ENCODE peak calls at places on chromosomes 1 and 21, in seven cellular contexts. M is stomach; V is ovary; L is CD4-positive, alpha-beta memory T cell; I is fibroblast of lung; G is pancreas; N is breast epithelium. F is an unnamed sample. For H3K27me3 and H3K9me3, the result is how much of the 10 kb centered on the place peaks cover.

GRCh38 chr1:163296504-163296903 is 25.2 kb upstream of the NUF2 start:
- DNase-seq in I (no peak), V (no peak), N (no peak), L (no peak), G (no peak), M (no peak), F (no peak)

GRCh38 chr1:25748531-25749205 is 51.3 kb upstream of the SELENON start:
- DNase-seq in N (peak), L (no peak), I (peak), M (peak), G (no peak), V (no peak), F (no peak)

GRCh38 chr1:5648410-5649165 is 343.6 kb downstream of the NPHP4 start:
- DNase-seq in V (no peak), G (no peak), I (no peak), M (peak), N (no peak), L (no peak), F (no peak)

GRCh38 chr1:204114606-204115005 is 37.2 kb downstream of the ETNK2 start:
- DNase-seq in N (no peak), V (no peak), G (no peak), M (no peak), I (no peak), L (no peak), F (no peak)

GRCh38 chr1:246284021-246284420 is 223.1 kb downstream of the SMYD3 start:
- DNase-seq in L (no peak), V (no peak), G (no peak), N (no peak), I (peak), M (no peak), F (no peak)

GRCh38 chr1:162003061-162003824 is 20.4 kb downstream of the OLFML2B start:
- DNase-seq in N (peak), V (no peak), L (no peak), G (no peak), I (peak), M (no peak), F (no peak)

GRCh38 chr21:15015622-15016471 is 49.0 kb downstream of the NRIP1 start:
- DNase-seq in I (peak), L (no peak), V (no peak), M (no peak), N (no peak), G (no peak), F (no peak)

GRCh38 chr1:43887748-43888147 is 45.9 kb upstream of the ARTN start:
- DNase-seq in M (no peak), G (no peak), N (no peak), V (no peak), L (no peak), I (peak), F (no peak)

GRCh38 chr1:149936076-149936991 is at the start of gene MTMR11:
- DNase-seq in I (peak), N (peak), L (no peak), V (peak), M (peak), G (no peak), F (no peak)

GRCh38 chr1:151851886-151852285 is 1.6 kb downstream of the THEM5 start:
- DNase-seq in I (no peak), L (no peak), G (no peak), M (no peak), N (no peak), V (no peak), F (no peak)

GRCh38 chr1:4091996-4092395 is 191.9 kb upstream of the C1orf174 start:
- DNase-seq in G (no peak), I (no peak), N (no peak), V (no peak), M (no peak), L (no peak), F (no peak)

GRCh38 chr21:17903029-17903806 is 84.1 kb upstream of the C21orf91 start:
- DNase-seq in L (peak), M (no peak), I (peak), G (no peak), N (no peak), V (no peak), F (no peak)

GRCh38 chr1:85577421-85578320 is 2.9 kb upstream of the CCN1 start:
- DNase-seq in N (peak), M (no peak), L (no peak), V (no peak), G (no peak), I (no peak), F (no peak)

GRCh38 chr1:182644863-182645262 is 39.5 kb downstream of the RGS8 start:
- DNase-seq in M (no peak), G (no peak), L (no peak), I (no peak), N (no peak), V (no peak), F (no peak)

GRCh38 chr1:30807318-30808066 is 49.9 kb upstream of the LAPTM5 start:
- DNase-seq in N (no peak), I (no peak), G (no peak), L (no peak), M (no peak), V (peak), F (no peak)

GRCh38 chr1:192809286-192810252 is 730 bp downstream of the RGS2 start:
- DNase-seq in L (peak), N (no peak), M (peak), V (peak), I (peak), G (no peak), F (peak)

GRCh38 chr1:150186789-150187559 is 37.3 kb downstream of the PLEKHO1 start:
- DNase-seq in L (peak), M (no peak), I (peak), G (no peak), N (no peak), V (no peak), F (no peak)

GRCh38 chr21:46017695-46018094 is 36.1 kb downstream of the COL6A1 start:
- DNase-seq in G (no peak), N (no peak), M (no peak), V (no peak), L (no peak), I (peak), F (no peak)

GRCh38 chr1:14102180-14102579 is 402.2 kb downstream of the PRDM2 start:
- DNase-seq in G (no peak), M (no peak), V (no peak), N (no peak), L (no peak), I (no peak), F (no peak)

GRCh38 chr1:202007703-202008489 is 2.5 kb upstream of the ELF3 start:
- DNase-seq in L (no peak), I (no peak), V (no peak), N (peak), M (peak), G (peak), F (no peak)

GRCh38 chr1:151915066-151915686 is 5.9 kb upstream of the THEM4 start:
- DNase-seq in V (no peak), G (no peak), I (no peak), N (no peak), L (no peak), M (no peak), F (no peak)

GRCh38 chr1:214547747-214548146 is 3.7 kb downstream of the PTPN14 start:
- DNase-seq in I (no peak), L (no peak), M (no peak), V (no peak), N (no peak), G (no peak), F (no peak)

GRCh38 chr1:41138549-41138948 is 103.6 kb downstream of the SCMH1 start:
- DNase-seq in N (no peak), V (no peak), I (no peak), L (no peak), G (no peak), M (no peak), F (no peak)

GRCh38 chr1:4796999-4797375 is 142.6 kb downstream of the AJAP1 start:
- DNase-seq in M (no peak), N (no peak), I (no peak), V (peak), G (no peak), L (no peak), F (no peak)

GRCh38 chr1:206112600-206113301 is 4.4 kb downstream of the AVPR1B start:
- DNase-seq in G (peak), N (no peak), V (no peak), M (peak), L (no peak), I (no peak), F (no peak)

GRCh38 chr1:7227654-7228053 is 442.4 kb downstream of the CAMTA1 start:
- DNase-seq in V (no peak), N (no peak), M (no peak), G (no peak), L (no peak), I (no peak), F (no peak)

GRCh38 chr1:53643061-53643880 is 95.7 kb downstream of the GLIS1 start:
- DNase-seq in V (no peak), G (no peak), M (peak), I (no peak), L (no peak), N (no peak), F (no peak)

GRCh38 chr1:8090241-8090702 is 64.2 kb upstream of the ERRFI1 start:
- DNase-seq in L (no peak), I (peak), N (no peak), G (no peak), M (no peak), V (no peak), F (no peak)

GRCh38 chr21:44366586-44367211 is 13.3 kb downstream of the TRPM2 start:
- DNase-seq in V (no peak), I (no peak), N (no peak), G (peak), M (no peak), L (no peak), F (no peak)

GRCh38 chr1:89759036-89759435 is 61.8 kb upstream of the LRRC8D start:
- DNase-seq in G (no peak), N (no peak), V (no peak), L (no peak), M (no peak), I (peak), F (no peak)

GRCh38 chr1:36829951-36830350 is 204.4 kb downstream of the GRIK3 start:
- DNase-seq in M (no peak), N (no peak), V (no peak), L (no peak), G (no peak), I (no peak), F (no peak)

GRCh38 chr1:1075148-1075935 is 1.2 kb upstream of the RNF223 start:
- DNase-seq in V (no peak), I (no peak), L (no peak), N (no peak), G (peak), M (no peak), F (no peak)

GRCh38 chr1:1602941-1603506 is 3.1 kb upstream of the FNDC10 start:
- DNase-seq in L (no peak), V (no peak), I (no peak), G (no peak), M (no peak), N (no peak), F (no peak)

GRCh38 chr1:160131803-160132565 is 16.4 kb downstream of the ATP1A2 start:
- DNase-seq in G (no peak), I (no peak), N (no peak), M (peak), L (no peak), V (no peak), F (no peak)

GRCh38 chr1:87151500-87152421 is 176.9 kb upstream of the LMO4 start:
- DNase-seq in I (peak), G (peak), V (peak), M (peak), L (no peak), N (no peak), F (no peak)

GRCh38 chr1:172887162-172887561 is 163.6 kb downstream of the TNFSF18 start:
- DNase-seq in V (no peak), L (no peak), I (no peak), M (no peak), N (no peak), G (no peak), F (no peak)

GRCh38 chr1:247287460-247287859 is 31.6 kb downstream of the VN1R5 start:
- DNase-seq in N (no peak), L (no peak), V (no peak), M (no peak), I (no peak), G (no peak), F (no peak)

GRCh38 chr21:36928960-36929359 is 37.5 kb downstream of the HLCS start:
- DNase-seq in G (no peak), I (no peak), N (no peak), M (peak), L (no peak), V (no peak), F (no peak)

GRCh38 chr1:18118491-18118890 is 10.9 kb downstream of the IGSF21 start:
- DNase-seq in M (no peak), N (no peak), V (no peak), I (no peak), L (no peak), G (no peak), F (no peak)

GRCh38 chr1:18118078-18118477 is 10.5 kb downstream of the IGSF21 start:
- DNase-seq in N (no peak), M (no peak), I (no peak), L (no peak), G (no peak), V (no peak), F (no peak)

GRCh38 chr1:18114726-18115410 is 7.3 kb downstream of the IGSF21 start:
- DNase-seq in V (no peak), L (no peak), M (no peak), I (no peak), G (no peak), N (no peak), F (no peak)

GRCh38 chr1:18119289-18119688 is 11.7 kb downstream of the IGSF21 start:
- DNase-seq in N (no peak), M (no peak), L (no peak), V (no peak), I (no peak), G (no peak), F (no peak)

DNA sequence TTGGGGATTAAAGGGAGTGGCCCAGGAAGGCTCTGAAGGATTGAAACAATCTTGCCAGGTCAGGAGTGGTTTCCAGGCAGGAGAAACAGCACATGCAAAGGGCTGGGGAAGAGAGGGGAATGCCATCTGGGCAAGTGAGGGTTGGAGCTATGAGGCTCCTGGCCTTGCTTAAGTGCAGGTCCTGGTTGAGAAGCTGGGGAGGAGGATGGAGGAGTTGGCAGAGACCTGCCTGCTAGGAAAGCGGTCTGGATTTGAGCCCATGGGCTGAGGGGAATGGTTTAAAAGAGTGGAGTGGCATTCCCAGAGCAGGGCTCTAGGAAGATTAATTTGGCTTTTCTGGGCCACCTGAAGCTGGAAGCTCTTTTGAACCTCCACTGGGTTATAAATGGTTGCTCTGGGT is 9.2 kb downstream of the IGSF21 start:
- DNase-seq in N (no peak), G (no peak), I (no peak), L (no peak), M (no peak), V (no peak), F (no peak)
- H3K27me3 ChIP-seq in N (under half), G (under half), I (under half), L (under half), M (under half), V (under half), F (under half)

GRCh38 chr1:166721145-166721544 is 118.1 kb upstream of the POGK start:
- DNase-seq in G (no peak), M (no peak), V (no peak), I (no peak), L (no peak), N (no peak), F (no peak)
- H3K9me3 ChIP-seq in G (under half), M (under half), V (under half), I (under half), L (under half), N (under half), F (under half)

GRCh38 chr1:46246548-46247432 is 773 bp upstream of the RAD54L start:
- DNase-seq in V (peak), L (no peak), M (no peak), N (no peak), G (no peak), I (peak), F (no peak)
- H3K27me3 ChIP-seq in V (under half), L (under half), M (under half), N (under half), G (under half), I (under half), F (under half)

GRCh38 chr1:103569493-103569892 is 1.9 kb upstream of the AMY2B start:
- DNase-seq in L (no peak), V (no peak), G (peak), N (no peak), I (no peak), M (no peak), F (no peak)
- H3K9me3 ChIP-seq in L (under half), V (under half), G (under half), N (under half), I (under half), M (under half), F (under half)

DNA sequence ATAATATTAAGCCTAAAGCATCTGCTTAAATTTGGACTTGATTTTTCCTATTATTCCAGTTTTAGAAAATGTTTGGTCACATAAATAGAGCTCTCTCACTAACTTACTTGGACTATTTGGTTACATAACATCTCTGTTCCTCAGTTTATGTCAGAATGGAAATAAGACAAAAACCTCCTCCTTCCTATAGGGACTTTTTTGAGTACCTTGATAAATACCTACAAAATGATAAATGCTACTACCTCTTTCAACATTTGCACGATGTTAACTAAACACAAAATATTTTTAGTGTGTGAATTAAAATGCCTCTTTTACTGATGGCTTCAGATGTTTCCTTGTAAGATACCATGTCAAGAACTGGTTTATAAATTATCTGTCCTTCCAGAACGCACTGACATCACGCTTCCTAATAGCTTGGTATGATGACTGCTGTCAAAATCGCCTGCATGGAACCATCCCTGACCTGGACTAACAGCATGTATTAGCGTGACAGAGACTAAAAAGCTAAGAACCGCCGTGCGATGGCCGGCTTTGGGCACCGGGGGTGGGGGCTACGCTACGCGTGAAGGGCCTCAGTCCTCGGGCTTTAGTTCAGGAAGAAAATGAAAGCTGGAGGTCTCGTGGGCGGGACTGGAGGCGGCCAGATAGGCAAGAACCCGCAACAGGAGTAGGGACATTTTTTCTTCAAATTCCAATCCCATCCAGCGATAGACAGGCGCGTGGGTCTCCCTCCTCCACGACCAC is 133.3 kb upstream of the BARHL2 start:
- DNase-seq in G (no peak), V (peak), L (no peak), N (no peak), I (peak), M (no peak), F (no peak)
- H3K27me3 ChIP-seq in G (under half), V (under half), L (under half), N (under half), I (under half), M (under half), F (half or more)

DNA sequence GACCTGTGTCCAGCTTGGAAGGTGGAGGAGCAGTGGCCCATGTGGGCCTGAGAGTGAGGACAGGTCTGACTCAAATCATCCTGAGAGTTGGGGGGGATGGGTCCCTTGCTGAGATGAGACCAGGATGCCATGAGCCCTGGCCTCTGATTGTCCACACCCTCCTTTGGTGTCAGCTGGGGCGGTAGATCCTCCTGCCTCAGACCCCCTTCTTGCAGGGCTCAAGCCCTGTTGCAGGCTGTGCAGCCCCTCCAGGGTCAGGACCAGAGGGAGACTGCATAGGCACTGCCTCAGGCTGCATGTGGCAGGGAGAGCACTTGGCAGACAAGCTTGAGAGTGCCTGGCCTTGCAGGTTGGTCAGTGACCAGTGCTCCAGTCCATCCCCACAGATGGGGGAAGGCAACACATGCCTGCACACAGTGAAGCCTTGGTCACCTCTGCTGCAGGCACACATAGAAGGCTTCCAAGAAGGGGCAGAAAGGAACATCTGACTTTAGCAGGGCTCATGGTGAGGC is 82.2 kb upstream of the ACTRT2 start:
- DNase-seq in G (peak), N (no peak), I (no peak), V (no peak), L (no peak), M (no peak), F (no peak)
- H3K9me3 ChIP-seq in G (under half), N (under half), I (under half), V (under half), L (under half), M (under half), F (under half)

F was measured in CD4-positive, alpha-beta T cell.